ENCODE peak calls at places on chromosome 19, in four cellular contexts. One of them, this sample, is unnamed.

GRCh38 chr19:41540041-41540695 is 35.8 kb upstream of the CEACAM21 start:
- DNase-seq in GM13977: no peak
- DNase-seq in nephron progenitor cell: no peak
- DNase-seq in hippocampal formation: no peak
- DNase-seq in this sample: no peak

GRCh38 chr19:38057954-38058690 is 151.1 kb downstream of the SIPA1L3 start:
- DNase-seq in nephron progenitor cell: no peak
- DNase-seq in hippocampal formation: no peak
- DNase-seq in GM13977: no peak
- DNase-seq in this sample: peak

GRCh38 chr19:45501730-45502014 is 3.4 kb downstream of the PPM1N start:
- DNase-seq in GM13977: no peak
- DNase-seq in nephron progenitor cell: no peak
- DNase-seq in hippocampal formation: no peak
- DNase-seq in this sample: no peak

GRCh38 chr19:16951529-16951928 is 62.7 kb downstream of the F2RL3 start:
- DNase-seq in GM13977: no peak
- DNase-seq in nephron progenitor cell: no peak
- DNase-seq in hippocampal formation: no peak
- DNase-seq in this sample: peak

GRCh38 chr19:401836-402535 is 7.0 kb downstream of the C2CD4C start:
- DNase-seq in hippocampal formation: no peak
- DNase-seq in nephron progenitor cell: no peak
- DNase-seq in GM13977: no peak
- DNase-seq in this sample: peak

GRCh38 chr19:48768989-48769713 is 13.8 kb downstream of the FGF21 start:
- DNase-seq in hippocampal formation: no peak
- DNase-seq in nephron progenitor cell: no peak
- DNase-seq in GM13977: no peak
- DNase-seq in this sample: peak

GRCh38 chr19:11225172-11225571 is 14.2 kb upstream of the ANGPTL8 start:
- DNase-seq in hippocampal formation: no peak
- DNase-seq in GM13977: no peak
- DNase-seq in nephron progenitor cell: no peak
- DNase-seq in this sample: no peak

GRCh38 chr19:3357731-3358391 is 8.5 kb upstream of the NFIC start:
- DNase-seq in nephron progenitor cell: no peak
- DNase-seq in hippocampal formation: no peak
- DNase-seq in GM13977: no peak
- DNase-seq in this sample: no peak

GRCh38 chr19:16315825-16316505 is 8.7 kb upstream of the KLF2 start:
- DNase-seq in nephron progenitor cell: no peak
- DNase-seq in GM13977: no peak
- DNase-seq in hippocampal formation: no peak
- DNase-seq in this sample: peak

GRCh38 chr19:47443331-47443730 is 24.0 kb upstream of the MEIS3 start:
- DNase-seq in nephron progenitor cell: no peak
- DNase-seq in GM13977: no peak
- DNase-seq in hippocampal formation: no peak
- DNase-seq in this sample: no peak

GRCh38 chr19:17379221-17379631 is 2.1 kb upstream of the PLVAP start:
- DNase-seq in GM13977: no peak
- DNase-seq in nephron progenitor cell: peak
- DNase-seq in hippocampal formation: no peak
- DNase-seq in this sample: peak

GRCh38 chr19:41995959-41996797 is 2.1 kb upstream of the ATP1A3 start:
- DNase-seq in GM13977: peak
- DNase-seq in nephron progenitor cell: peak
- DNase-seq in hippocampal formation: no peak
- DNase-seq in this sample: peak

GRCh38 chr19:51664997-51665396 is 18.4 kb upstream of the SIGLEC14 start:
- DNase-seq in hippocampal formation: no peak
- DNase-seq in GM13977: no peak
- DNase-seq in nephron progenitor cell: no peak
- DNase-seq in this sample: no peak

GRCh38 chr19:1001538-1002166 is 1.4 kb downstream of the GRIN3B start:
- DNase-seq in hippocampal formation: no peak
- DNase-seq in GM13977: peak
- DNase-seq in nephron progenitor cell: peak
- DNase-seq in this sample: peak

GRCh38 chr19:3383121-3383722 is 16.8 kb downstream of the NFIC start:
- DNase-seq in GM13977: no peak
- DNase-seq in nephron progenitor cell: no peak
- DNase-seq in hippocampal formation: no peak
- DNase-seq in this sample: no peak

GRCh38 chr19:43624933-43625332 is 5.5 kb upstream of the ZNF428 start:
- DNase-seq in hippocampal formation: no peak
- DNase-seq in nephron progenitor cell: peak
- DNase-seq in GM13977: peak
- DNase-seq in this sample: peak

GRCh38 chr19:30648321-30648720 is 276.1 kb downstream of the ZNF536 start:
- DNase-seq in hippocampal formation: no peak
- DNase-seq in nephron progenitor cell: no peak
- DNase-seq in GM13977: no peak
- DNase-seq in this sample: no peak

GRCh38 chr19:40190891-40191835 is at the start of gene MAP3K10:
- DNase-seq in GM13977: peak
- DNase-seq in hippocampal formation: peak
- DNase-seq in nephron progenitor cell: peak
- DNase-seq in this sample: peak

GRCh38 chr19:51258165-51258564 is 7.3 kb downstream of the SIGLECL1 start:
- DNase-seq in hippocampal formation: no peak
- DNase-seq in GM13977: no peak
- DNase-seq in nephron progenitor cell: no peak
- DNase-seq in this sample: no peak

GRCh38 chr19:38693380-38694223 is 46.2 kb downstream of the ACTN4 start:
- DNase-seq in hippocampal formation: no peak
- DNase-seq in GM13977: peak
- DNase-seq in nephron progenitor cell: peak
- DNase-seq in this sample: peak

GRCh38 chr19:55146078-55146647 is 2.8 kb downstream of the TNNT1 start:
- DNase-seq in hippocampal formation: no peak
- DNase-seq in GM13977: peak
- DNase-seq in nephron progenitor cell: peak
- DNase-seq in this sample: peak

GRCh38 chr19:3027292-3027691 is 1.8 kb downstream of the TLE2 start:
- DNase-seq in nephron progenitor cell: no peak
- DNase-seq in hippocampal formation: no peak
- DNase-seq in GM13977: no peak
- DNase-seq in this sample: no peak

GRCh38 chr19:4061683-4062575 is 4.8 kb downstream of the ZBTB7A start:
- DNase-seq in GM13977: no peak
- DNase-seq in hippocampal formation: no peak
- DNase-seq in nephron progenitor cell: no peak
- DNase-seq in this sample: no peak

GRCh38 chr19:37127999-37128820 is 44.3 kb downstream of the ZNF585A start:
- DNase-seq in nephron progenitor cell: no peak
- DNase-seq in GM13977: no peak
- DNase-seq in hippocampal formation: no peak
- DNase-seq in this sample: no peak

GRCh38 chr19:13797870-13798269 is 2.6 kb downstream of the ZSWIM4 start:
- DNase-seq in hippocampal formation: no peak
- DNase-seq in GM13977: no peak
- DNase-seq in nephron progenitor cell: no peak
- DNase-seq in this sample: no peak